ENCODE peak calls at places on chromosome 2, in nine cellular contexts. X, D, C, S, Q, A, M, H and J are unnamed samples.

GRCh38 chr2:10487144-10488104 is 39.3 kb upstream of the ODC1 start:
- DNase-seq in X (no peak), D (no peak), C (no peak), S (peak; percentile 53), Q (no peak), A (no peak), M (peak; percentile 88), H (no peak), J (no peak)

GRCh38 chr2:234953116-234954031 is 1.6 kb downstream of the SH3BP4 start:
- DNase-seq in X (peak; percentile 38), D (no peak), C (peak; percentile 48), S (peak; percentile 47), Q (peak; percentile 40), A (peak; percentile 12), M (no peak), H (no peak), J (no peak)

GRCh38 chr2:239824051-239824694 is 201.0 kb downstream of the NDUFA10 start:
- DNase-seq in X (no peak), D (no peak), C (no peak), S (peak; percentile 59), Q (peak; percentile 22), A (peak; percentile 65), M (peak; percentile 68), H (peak; percentile 33), J (peak; percentile 73)

GRCh38 chr2:185736210-185736609 is 2.4 kb upstream of the FSIP2 start:
- DNase-seq in X (no peak), D (no peak), C (no peak), S (no peak), Q (no peak), A (no peak), M (no peak), H (no peak), J (no peak)

GRCh38 chr2:220985561-220985960 is 586.5 kb downstream of the EPHA4 start:
- DNase-seq in X (no peak), D (no peak), C (no peak), S (no peak), Q (no peak), A (no peak), M (peak; percentile 57), H (no peak), J (peak; percentile 10)

GRCh38 chr2:219252900-219253752 is at the start of gene TUBA4B:
- DNase-seq in X (peak; percentile 28), D (peak; percentile 27), C (no peak), S (peak; percentile 93), Q (peak; percentile 69), A (peak; percentile 70), M (peak; percentile 46), H (no peak), J (peak; percentile 48)

GRCh38 chr2:153477641-153478288 is 797 bp downstream of the RPRM start:
- DNase-seq in X (no peak), D (no peak), C (no peak), S (no peak), Q (no peak), A (peak; percentile 55), M (no peak), H (no peak), J (no peak)

GRCh38 chr2:108324531-108325256 is 36.0 kb downstream of the SULT1C2 start:
- DNase-seq in X (peak; percentile 42), D (no peak), C (peak; percentile 62), S (no peak), Q (peak; percentile 88), A (no peak), M (peak; percentile 81), H (no peak), J (peak; percentile 27)

GRCh38 chr2:120934891-120935338 is 199.2 kb downstream of the GLI2 start:
- DNase-seq in X (peak; percentile 98), D (no peak), C (peak; percentile 89), S (no peak), Q (peak; percentile 91), A (no peak), M (peak; percentile 94), H (peak; percentile 83), J (peak; percentile 86)

GRCh38 chr2:46672752-46673151 is 193.4 kb downstream of the TMEM247 start:
- DNase-seq in X (no peak), D (no peak), C (no peak), S (no peak), Q (no peak), A (no peak), M (no peak), H (no peak), J (no peak)

GRCh38 chr2:36562973-36563532 is 34.9 kb downstream of the FEZ2 start:
- DNase-seq in X (no peak), D (no peak), C (peak; percentile 78), S (no peak), Q (peak; percentile 76), A (no peak), M (peak; percentile 47), H (no peak), J (peak; percentile 41)

GRCh38 chr2:157839162-157839801 is 36.8 kb downstream of the ACVR1 start:
- DNase-seq in X (peak; percentile 33), D (no peak), C (peak; percentile 45), S (no peak), Q (peak; percentile 57), A (peak; percentile 77), M (peak; percentile 15), H (no peak), J (no peak)

GRCh38 chr2:43049836-43050796 is 176.3 kb downstream of the ZFP36L2 start:
- DNase-seq in X (no peak), D (no peak), C (no peak), S (peak; percentile 72), Q (no peak), A (peak; percentile 8), M (peak; percentile 66), H (no peak), J (no peak)

GRCh38 chr2:68452168-68452890 is 14.8 kb downstream of the FBXO48 start:
- DNase-seq in X (no peak), D (no peak), C (no peak), S (no peak), Q (no peak), A (no peak), M (no peak), H (no peak), J (no peak)

GRCh38 chr2:73323551-73323950 is 30.2 kb upstream of the EGR4 start:
- DNase-seq in X (no peak), D (no peak), C (no peak), S (no peak), Q (no peak), A (no peak), M (no peak), H (no peak), J (no peak)

GRCh38 chr2:233026211-233026813 is 6.2 kb upstream of the NEU2 start:
- DNase-seq in X (no peak), D (no peak), C (peak; percentile 82), S (no peak), Q (peak; percentile 63), A (no peak), M (peak; percentile 77), H (no peak), J (peak; percentile 85)

GRCh38 chr2:164873096-164873670 is 31.6 kb upstream of the COBLL1 start:
- DNase-seq in X (no peak), D (no peak), C (no peak), S (no peak), Q (no peak), A (no peak), M (peak; percentile 44), H (no peak), J (no peak)

GRCh38 chr2:37573406-37573805 is 98.0 kb downstream of the CDC42EP3 start:
- DNase-seq in X (no peak), D (no peak), C (peak; percentile 31), S (no peak), Q (peak; percentile 72), A (no peak), M (peak; percentile 79), H (no peak), J (peak; percentile 44)

GRCh38 chr2:124762388-124762787 is 737.3 kb downstream of the CNTNAP5 start:
- DNase-seq in X (no peak), D (no peak), C (no peak), S (no peak), Q (no peak), A (no peak), M (no peak), H (no peak), J (no peak)

GRCh38 chr2:141911485-141912066 is 219.2 kb downstream of the LRP1B start:
- DNase-seq in X (no peak), D (no peak), C (peak; percentile 6), S (no peak), Q (peak; percentile 36), A (peak; percentile 50), M (peak; percentile 50), H (peak; percentile 22), J (peak; percentile 16)

GRCh38 chr2:199336546-199336945 is 121.2 kb downstream of the SATB2 start:
- DNase-seq in X (no peak), D (no peak), C (peak; percentile 29), S (no peak), Q (peak; percentile 38), A (no peak), M (no peak), H (no peak), J (no peak)

GRCh38 chr2:206112108-206112507 is 26.1 kb upstream of the INO80D start:
- DNase-seq in X (no peak), D (no peak), C (peak; percentile 5), S (no peak), Q (no peak), A (no peak), M (no peak), H (no peak), J (no peak)

GRCh38 chr2:39127973-39128372 is 7.1 kb upstream of the SOS1 start:
- DNase-seq in X (no peak), D (peak; percentile 21), C (peak; percentile 55), S (no peak), Q (peak; percentile 35), A (no peak), M (peak; percentile 68), H (no peak), J (no peak)

GRCh38 chr2:218894168-218895157 is 13.8 kb downstream of the WNT10A start:
- DNase-seq in X (no peak), D (no peak), C (no peak), S (no peak), Q (no peak), A (no peak), M (peak; percentile 72), H (no peak), J (peak; percentile 65)